ENCODE peak calls at places on chromosomes 11 and 22, in eight cellular contexts. M is lower lobe of right lung, Z is pancreas, B is fibroblast of lung, U is MCF 10A, K is adrenal gland, P is cardiac muscle cell, X is glutamatergic neuron. H is an unnamed sample.

GRCh38 chr11:67436459-67437081 is 912 bp downstream of the PTPRCAP start:
- DNase-seq in K (peak), Z (no peak), X (peak), U (no peak), P (no peak), B (peak), M (no peak), H (no peak)

GRCh38 chr22:50317178-50317577 is 9.6 kb downstream of the DENND6B start:
- DNase-seq in X (peak), U (no peak), M (peak), P (no peak), Z (no peak), B (no peak), K (no peak), H (no peak)

GRCh38 chr11:10899542-10899830 is 41.6 kb upstream of the ZBED5 start:
- DNase-seq in U (peak), M (peak), X (no peak), K (no peak), P (no peak), B (peak), Z (no peak), H (no peak)

GRCh38 chr11:134711563-134711962 is 299.5 kb upstream of the B3GAT1 start:
- DNase-seq in B (no peak), M (no peak), P (no peak), K (no peak), Z (no peak), X (no peak), U (no peak), H (no peak)

GRCh38 chr22:47337161-47337621 is 574.7 kb downstream of the TBC1D22A start:
- DNase-seq in K (peak), B (peak), P (no peak), Z (peak), U (peak), M (no peak), X (no peak), H (no peak)

GRCh38 chr11:45869551-45869950 is 15.9 kb upstream of the MAPK8IP1 start:
- DNase-seq in X (no peak), M (no peak), P (no peak), Z (no peak), K (no peak), B (no peak), U (no peak), H (no peak)

GRCh38 chr22:44807915-44808690 is 55.7 kb downstream of the ARHGAP8 start:
- DNase-seq in X (peak), B (no peak), P (peak), K (no peak), M (no peak), Z (no peak), U (no peak), H (no peak)

GRCh38 chr22:37428649-37429586 is 1.6 kb upstream of the ELFN2 start:
- DNase-seq in B (peak), Z (no peak), U (peak), P (peak), X (peak), M (no peak), K (peak), H (no peak)

GRCh38 chr22:20439928-20440575 is 2.4 kb upstream of the SCARF2 start:
- DNase-seq in K (no peak), Z (no peak), P (no peak), M (peak), U (no peak), B (no peak), X (no peak), H (no peak)

GRCh38 chr11:74005721-74006517 is 3.0 kb downstream of the UCP3 start:
- DNase-seq in K (no peak), U (no peak), M (no peak), X (no peak), P (no peak), Z (no peak), B (no peak), H (no peak)

GRCh38 chr22:25143161-25144076 is 56.2 kb upstream of the CRYBB3 start:
- DNase-seq in U (no peak), Z (no peak), B (no peak), X (peak), P (no peak), K (no peak), M (no peak), H (no peak)

GRCh38 chr11:111000400-111001090 is 245.0 kb upstream of the POU2AF2 start:
- DNase-seq in B (peak), K (no peak), P (no peak), Z (no peak), M (no peak), U (no peak), X (no peak), H (peak)

GRCh38 chr22:37419916-37420655 is 7.2 kb downstream of the ELFN2 start:
- DNase-seq in U (peak), M (no peak), K (no peak), Z (no peak), B (no peak), P (peak), X (peak), H (no peak)

GRCh38 chr11:106160494-106160893 is 83.0 kb downstream of the AASDHPPT start:
- DNase-seq in M (no peak), B (no peak), K (no peak), Z (no peak), X (no peak), P (no peak), U (no peak), H (no peak)

DNA sequence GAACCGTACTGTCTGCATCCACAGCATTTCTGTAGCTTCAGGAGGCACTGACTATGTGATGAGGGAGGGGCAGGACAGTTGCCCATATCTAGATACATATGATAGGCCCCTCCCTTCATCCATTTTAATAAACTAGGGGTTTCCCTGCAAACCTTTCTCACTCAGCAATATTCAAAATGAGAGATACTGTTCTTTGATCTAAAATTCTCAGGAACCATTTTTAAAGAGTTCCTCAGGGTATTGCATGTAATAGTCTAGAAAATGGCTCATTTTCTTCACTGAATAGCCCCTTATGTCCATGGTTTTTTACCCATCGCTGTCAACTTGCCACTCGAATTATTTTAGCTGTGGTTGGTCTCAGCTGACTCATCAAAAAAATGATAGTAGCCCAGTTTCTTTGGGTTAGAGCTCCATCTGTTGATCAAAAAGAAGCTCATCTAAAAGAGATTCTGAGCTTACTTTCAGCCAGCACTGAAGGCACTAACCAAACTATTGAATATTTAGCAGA is 37.0 kb upstream of the DNAJB7 start:
- DNase-seq in M (no peak), U (peak), Z (no peak), B (peak), P (peak), X (no peak), K (no peak), H (peak)
- TF ChIP-seq CTCF in M (peak), U (peak), Z (no peak), B (peak), P (peak), X (no peak), K (peak), H (peak)

GRCh38 chr11:63672934-63673539 is 1.9 kb upstream of the ATL3 start:
- DNase-seq in U (no peak), P (no peak), M (no peak), K (no peak), X (no peak), Z (no peak), B (no peak), H (no peak)

GRCh38 chr11:63671322-63672155 is at the start of gene ATL3:
- DNase-seq in Z (peak), K (peak), X (peak), B (peak), P (peak), U (peak), M (peak), H (peak)

GRCh38 chr11:63670077-63670737 is 969 bp downstream of the ATL3 start:
- DNase-seq in U (peak), X (no peak), Z (no peak), P (no peak), K (no peak), B (peak), M (no peak), H (no peak)

GRCh38 chr11:63672156-63672463 is 934 bp upstream of the ATL3 start:
- DNase-seq in P (no peak), B (no peak), Z (no peak), X (no peak), U (no peak), K (no peak), M (no peak), H (no peak)

DNA sequence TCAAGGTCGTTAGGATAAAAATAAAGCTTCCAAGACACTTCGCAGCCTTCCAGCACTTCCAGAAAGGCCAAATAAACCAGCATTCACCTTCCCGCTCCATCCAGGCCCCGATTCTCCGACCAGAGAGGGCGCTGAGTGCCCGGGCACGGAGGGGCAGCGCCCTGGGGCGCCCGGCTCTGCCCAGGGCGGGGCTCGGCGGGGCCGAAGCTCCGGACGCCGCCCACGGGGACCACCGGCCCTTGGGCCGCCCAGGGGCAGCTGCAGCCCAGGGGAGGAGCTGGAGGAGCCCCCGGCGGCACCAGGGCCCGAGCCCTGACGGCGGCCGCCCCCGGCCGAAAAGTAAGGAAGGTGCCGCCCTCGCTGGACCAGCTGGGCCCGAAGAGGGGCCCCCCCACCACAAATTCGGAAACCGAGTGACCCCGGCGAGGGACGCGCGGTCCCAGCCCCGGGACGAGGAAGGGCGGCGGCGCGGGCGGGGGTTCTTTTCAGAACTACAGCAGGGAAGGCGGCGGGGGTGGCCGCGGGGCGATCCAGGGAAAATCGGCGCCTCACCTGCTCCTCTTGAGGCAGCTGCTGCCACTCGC is 346 bp downstream of the ATL3 start:
- DNase-seq in X (peak), M (peak), Z (peak), B (no peak), K (peak), P (peak), U (peak), H (no peak)
- TF ChIP-seq CTCF in X (no peak), M (peak), Z (no peak), B (peak), K (no peak), P (peak), U (peak), H (peak)

GRCh38 chr11:122747358-122747757 is 90.9 kb upstream of the CRTAM start:
- DNase-seq in B (peak), U (no peak), X (no peak), P (no peak), M (no peak), Z (no peak), K (no peak), H (no peak)
- TF ChIP-seq CTCF in B (no peak), U (no peak), X (no peak), P (no peak), M (no peak), Z (no peak), K (no peak), H (no peak)

DNA sequence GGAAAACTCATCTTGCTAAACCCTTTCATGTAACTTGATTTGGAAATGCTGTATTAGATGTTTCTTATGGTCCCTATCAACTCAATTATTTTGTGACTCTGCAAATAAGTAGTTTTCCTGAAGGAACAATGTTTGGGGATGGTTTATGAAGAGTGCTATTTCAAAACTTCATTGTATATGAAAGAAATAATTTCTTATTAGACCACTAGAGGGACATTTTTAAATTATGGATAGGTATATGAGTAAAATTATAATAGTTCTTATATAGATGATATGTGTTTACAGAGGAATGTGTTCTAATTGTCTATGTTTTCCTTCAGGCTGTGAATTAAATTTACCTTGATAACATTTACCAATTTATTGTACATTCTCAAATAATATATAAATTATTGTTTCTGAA is 509.4 kb upstream of the RAG2 start:
- DNase-seq in K (no peak), M (no peak), P (no peak), Z (no peak), U (no peak), X (no peak), B (no peak), H (no peak)
- TF ChIP-seq CTCF in K (no peak), M (no peak), P (peak), Z (no peak), U (no peak), X (peak), B (no peak), H (no peak)

H was measured in AG09319.